ENCODE peak calls at places on chromosomes 6 and 20, in ten cellular contexts. K is neural crest cell; L is stimulated activated CD8-positive, alpha-beta memory T cell treated with anti-CD3 and anti-CD28 coated beads, Interleukin-15, amount 100 ng/mL, for 4 hours; H is effector CD4-positive, alpha-beta T cell; G is T-helper 1 cell; O is stomach; F is endothelial cell of umbilical vein; I is GM12892; C is psoas muscle; U is thoracic aorta. B is an unnamed sample.

GRCh38 chr20:51258582-51259175 is 235.8 kb upstream of the KCNG1 start:
- DNase-seq in K (no peak), L (no peak), H (no peak), G (no peak), O (no peak), F (no peak), I (no peak), C (no peak), U (no peak), B (no peak)

GRCh38 chr20:38146628-38147027 is 18.4 kb downstream of the TGM2 start:
- DNase-seq in K (no peak), L (no peak), H (no peak), G (no peak), O (no peak), F (no peak), I (no peak), C (peak; percentile 35), U (no peak), B (no peak)

GRCh38 chr6:33249732-33250625 is 21.7 kb downstream of the VPS52 start:
- DNase-seq in K (no peak), L (no peak), H (no peak), G (no peak), O (no peak), F (peak; percentile 52), I (no peak), C (peak; percentile 63), U (no peak), B (no peak)

GRCh38 chr20:19486448-19486847 is 271.6 kb upstream of the RIN2 start:
- DNase-seq in K (no peak), L (no peak), H (no peak), G (no peak), O (no peak), F (no peak), I (no peak), C (no peak), U (no peak), B (no peak)

GRCh38 chr20:57663681-57664451 is 43.6 kb upstream of the ZBP1 start:
- DNase-seq in K (no peak), L (no peak), H (no peak), G (no peak), O (no peak), F (no peak), I (peak; percentile 6), C (peak; percentile 49), U (no peak), B (no peak)

GRCh38 chr20:64261138-64261537 is 5.6 kb downstream of the PCMTD2 start:
- DNase-seq in K (no peak), L (no peak), H (no peak), G (no peak), O (no peak), F (peak; percentile 89), I (no peak), C (no peak), U (no peak), B (no peak)

GRCh38 chr6:105740946-105741605 is 338.2 kb upstream of the PREP start:
- DNase-seq in K (no peak), L (no peak), H (no peak), G (no peak), O (no peak), F (no peak), I (no peak), C (no peak), U (no peak), B (no peak)

GRCh38 chr20:3777726-3778629 is 3.3 kb downstream of the SPEF1 start:
- DNase-seq in K (peak; percentile 37), L (no peak), H (peak; percentile 23), G (no peak), O (peak; percentile 62), F (peak; percentile 39), I (no peak), C (peak; percentile 75), U (no peak), B (no peak)

GRCh38 chr6:112216699-112217551 is 37.4 kb downstream of the LAMA4 start:
- DNase-seq in K (no peak), L (no peak), H (no peak), G (no peak), O (no peak), F (peak; percentile 96), I (no peak), C (no peak), U (no peak), B (no peak)

GRCh38 chr6:20919677-20920385 is 385.6 kb downstream of the CDKAL1 start:
- DNase-seq in K (no peak), L (no peak), H (no peak), G (no peak), O (no peak), F (peak; percentile 35), I (peak; percentile 9), C (no peak), U (no peak), B (no peak)

GRCh38 chr6:143241110-143241509 is 180.4 kb downstream of the AIG1 start:
- DNase-seq in K (no peak), L (no peak), H (no peak), G (no peak), O (no peak), F (no peak), I (no peak), C (no peak), U (no peak), B (no peak)

GRCh38 chr20:46151936-46152335 is 33.8 kb downstream of the CD40 start:
- DNase-seq in K (no peak), L (no peak), H (no peak), G (no peak), O (no peak), F (no peak), I (peak; percentile 58), C (no peak), U (no peak), B (peak; percentile 10)

GRCh38 chr6:112539355-112539754 is 192.2 kb downstream of the RFPL4B start:
- DNase-seq in K (no peak), L (no peak), H (no peak), G (no peak), O (no peak), F (no peak), I (no peak), C (no peak), U (no peak), B (no peak)

GRCh38 chr6:149364558-149364957 is 35.5 kb upstream of the SUMO4 start:
- DNase-seq in K (no peak), L (no peak), H (no peak), G (no peak), O (no peak), F (no peak), I (no peak), C (no peak), U (no peak), B (no peak)

GRCh38 chr6:35497571-35498406 is 910 bp upstream of the TEAD3 start:
- DNase-seq in K (peak; percentile 48), L (no peak), H (peak; percentile 24), G (no peak), O (peak; percentile 56), F (peak; percentile 46), I (no peak), C (peak; percentile 85), U (peak; percentile 61), B (peak; percentile 42)

GRCh38 chr6:135314543-135314942 is 133.4 kb downstream of the MYB start:
- DNase-seq in K (no peak), L (no peak), H (no peak), G (no peak), O (no peak), F (no peak), I (no peak), C (no peak), U (no peak), B (no peak)

GRCh38 chr6:54084234-54084633 is 27.0 kb upstream of the MLIP start:
- DNase-seq in K (no peak), L (no peak), H (no peak), G (no peak), O (no peak), F (no peak), I (no peak), C (no peak), U (no peak), B (no peak)

GRCh38 chr6:34583461-34583860 is 27.3 kb upstream of the SPDEF start:
- DNase-seq in K (no peak), L (no peak), H (no peak), G (no peak), O (no peak), F (no peak), I (no peak), C (no peak), U (no peak), B (no peak)

GRCh38 chr20:40849456-40849855 is 160.4 kb upstream of the MAFB start:
- DNase-seq in K (no peak), L (no peak), H (no peak), G (no peak), O (no peak), F (peak; percentile 24), I (no peak), C (no peak), U (no peak), B (no peak)

GRCh38 chr6:167907837-167908681 is 81.3 kb downstream of the AFDN start:
- DNase-seq in K (no peak), L (no peak), H (no peak), G (no peak), O (no peak), F (peak; percentile 15), I (no peak), C (no peak), U (no peak), B (no peak)

GRCh38 chr6:3209114-3210023 is 18.1 kb downstream of the TUBB2B start:
- DNase-seq in K (no peak), L (no peak), H (no peak), G (no peak), O (peak; percentile 36), F (no peak), I (no peak), C (peak; percentile 67), U (no peak), B (no peak)

GRCh38 chr20:58905236-58905635 is 52.7 kb downstream of the GNAS start:
- DNase-seq in K (no peak), L (no peak), H (no peak), G (no peak), O (no peak), F (no peak), I (no peak), C (no peak), U (no peak), B (no peak)

GRCh38 chr6:45420083-45420908 is 42.6 kb upstream of the SUPT3H start:
- DNase-seq in K (peak; percentile 5), L (peak; percentile 25), H (peak; percentile 64), G (peak; percentile 53), O (no peak), F (peak; percentile 29), I (no peak), C (no peak), U (no peak), B (peak; percentile 83)

GRCh38 chr6:56025785-56026184 is 150.4 kb upstream of the BMP5 start:
- DNase-seq in K (no peak), L (no peak), H (no peak), G (no peak), O (no peak), F (peak; percentile 96), I (no peak), C (no peak), U (no peak), B (no peak)

GRCh38 chr6:42030585-42031506 is 19.5 kb upstream of the TAF8 start:
- DNase-seq in K (no peak), L (no peak), H (no peak), G (no peak), O (no peak), F (peak; percentile 42), I (no peak), C (peak; percentile 64), U (no peak), B (no peak)

GRCh38 chr20:58045579-58045978 is 182.9 kb downstream of the ANKRD60 start:
- DNase-seq in K (no peak), L (no peak), H (no peak), G (no peak), O (no peak), F (no peak), I (no peak), C (no peak), U (no peak), B (no peak)

GRCh38 chr6:112660626-112661025 is 313.5 kb downstream of the RFPL4B start:
- DNase-seq in K (no peak), L (no peak), H (no peak), G (no peak), O (no peak), F (no peak), I (no peak), C (no peak), U (no peak), B (no peak)

GRCh38 chr6:116011520-116011919 is 49.2 kb downstream of the FRK start:
- DNase-seq in K (no peak), L (no peak), H (no peak), G (no peak), O (no peak), F (no peak), I (no peak), C (no peak), U (no peak), B (no peak)

B was measured in MM.1S.